ENCODE peak calls at places on chromosomes 3 and 15, in six cellular contexts. One of them, this sample, is unnamed.
A peak's percentile ranks its signal among the peaks of the same experiment; 100 is the strongest.

GRCh38 chr15:23483821-23484299 is 36.8 kb upstream of the GOLGA6L2 start:
- DNase-seq in NCI-H774: peak; percentile 40
- DNase-seq in cardiac fibroblast: no peak
- DNase-seq in stimulated activated CD4-positive, alpha-beta T cell treated with anti-CD3 and anti-CD28 coated beads, Interleukin-1b, Interleukin-23, amount 100 ng/mL, for 1 hour: no peak
- DNase-seq in GM03348: no peak
- DNase-seq in CD8-positive, alpha-beta memory T cell: no peak
- DNase-seq in this sample: no peak

GRCh38 chr3:146594843-146595482 is 10.2 kb downstream of the PLSCR5 start:
- DNase-seq in cardiac fibroblast: peak; percentile 38
- DNase-seq in GM03348: peak; percentile 10
- DNase-seq in NCI-H774: no peak
- DNase-seq in CD8-positive, alpha-beta memory T cell: no peak
- DNase-seq in stimulated activated CD4-positive, alpha-beta T cell treated with anti-CD3 and anti-CD28 coated beads, Interleukin-1b, Interleukin-23, amount 100 ng/mL, for 1 hour: no peak
- DNase-seq in this sample: no peak

GRCh38 chr3:132682201-132682600 is 22.1 kb downstream of the UBA5 start:
- DNase-seq in cardiac fibroblast: no peak
- DNase-seq in NCI-H774: no peak
- DNase-seq in CD8-positive, alpha-beta memory T cell: no peak
- DNase-seq in stimulated activated CD4-positive, alpha-beta T cell treated with anti-CD3 and anti-CD28 coated beads, Interleukin-1b, Interleukin-23, amount 100 ng/mL, for 1 hour: no peak
- DNase-seq in GM03348: peak; percentile 7
- DNase-seq in this sample: no peak

GRCh38 chr15:83200589-83200988 is 7.0 kb downstream of the HDGFL3 start:
- DNase-seq in stimulated activated CD4-positive, alpha-beta T cell treated with anti-CD3 and anti-CD28 coated beads, Interleukin-1b, Interleukin-23, amount 100 ng/mL, for 1 hour: no peak
- DNase-seq in CD8-positive, alpha-beta memory T cell: no peak
- DNase-seq in GM03348: no peak
- DNase-seq in NCI-H774: no peak
- DNase-seq in cardiac fibroblast: peak; percentile 18
- DNase-seq in this sample: no peak

GRCh38 chr3:195876297-195877031 is 31.9 kb downstream of the TNK2 start:
- DNase-seq in CD8-positive, alpha-beta memory T cell: no peak
- DNase-seq in stimulated activated CD4-positive, alpha-beta T cell treated with anti-CD3 and anti-CD28 coated beads, Interleukin-1b, Interleukin-23, amount 100 ng/mL, for 1 hour: no peak
- DNase-seq in NCI-H774: no peak
- DNase-seq in GM03348: no peak
- DNase-seq in cardiac fibroblast: no peak
- DNase-seq in this sample: no peak

GRCh38 chr15:37045859-37046318 is 54.5 kb downstream of the MEIS2 start:
- DNase-seq in CD8-positive, alpha-beta memory T cell: no peak
- DNase-seq in GM03348: no peak
- DNase-seq in NCI-H774: peak; percentile 51
- DNase-seq in stimulated activated CD4-positive, alpha-beta T cell treated with anti-CD3 and anti-CD28 coated beads, Interleukin-1b, Interleukin-23, amount 100 ng/mL, for 1 hour: no peak
- DNase-seq in cardiac fibroblast: no peak
- DNase-seq in this sample: peak; percentile 37

GRCh38 chr15:61381501-61381900 is 152.4 kb upstream of the RORA start:
- DNase-seq in CD8-positive, alpha-beta memory T cell: no peak
- DNase-seq in NCI-H774: no peak
- DNase-seq in cardiac fibroblast: no peak
- DNase-seq in GM03348: no peak
- DNase-seq in stimulated activated CD4-positive, alpha-beta T cell treated with anti-CD3 and anti-CD28 coated beads, Interleukin-1b, Interleukin-23, amount 100 ng/mL, for 1 hour: no peak
- DNase-seq in this sample: no peak

GRCh38 chr3:180594631-180595348 is 7.2 kb upstream of the TTC14 start:
- DNase-seq in GM03348: peak; percentile 64
- DNase-seq in CD8-positive, alpha-beta memory T cell: no peak
- DNase-seq in NCI-H774: peak; percentile 40
- DNase-seq in cardiac fibroblast: peak; percentile 55
- DNase-seq in stimulated activated CD4-positive, alpha-beta T cell treated with anti-CD3 and anti-CD28 coated beads, Interleukin-1b, Interleukin-23, amount 100 ng/mL, for 1 hour: no peak
- DNase-seq in this sample: no peak

GRCh38 chr3:123086110-123086642 is 19.4 kb downstream of the PDIA5 start:
- DNase-seq in CD8-positive, alpha-beta memory T cell: no peak
- DNase-seq in cardiac fibroblast: no peak
- DNase-seq in stimulated activated CD4-positive, alpha-beta T cell treated with anti-CD3 and anti-CD28 coated beads, Interleukin-1b, Interleukin-23, amount 100 ng/mL, for 1 hour: no peak
- DNase-seq in GM03348: peak; percentile 54
- DNase-seq in NCI-H774: no peak
- DNase-seq in this sample: no peak